ENCODE peak calls at places on chromosomes 5 and 9, in ten cellular contexts. X is smooth muscle cell of the brain vasculature; B is adrenal gland; A is sigmoid colon; M is fibroblast of lung; C is hepatic stellate cell; L is lower leg skin; R is stimulated activated CD4-positive, alpha-beta T cell treated with anti-CD3 and anti-CD28 coated beads, Interleukin-2, amount 100 ng/mL, for 48 hours; F is activated CD8-positive, alpha-beta memory T cell treated with anti-CD3 and anti-CD28 coated beads, Interleukin-2, amount 50 U/mL, for 48 hours; T is A549. Z is an unnamed sample.

GRCh38 chr5:180323929-180324632 is 29.1 kb downstream of the GFPT2 start:
- DNase-seq in X (no peak), B (no peak), A (no peak), M (peak), C (no peak), L (no peak), R (no peak), F (no peak), T (peak), Z (no peak)

GRCh38 chr9:131645078-131645776 is 94.6 kb downstream of the RAPGEF1 start:
- DNase-seq in X (no peak), B (no peak), A (no peak), M (no peak), C (peak), L (no peak), R (no peak), F (no peak), T (no peak), Z (no peak)

GRCh38 chr5:136038635-136039034 is 9.8 kb downstream of the TGFBI start:
- DNase-seq in X (no peak), B (no peak), A (no peak), M (peak), C (no peak), L (no peak), R (no peak), F (no peak), T (no peak), Z (no peak)

GRCh38 chr5:177403194-177403825 is 2.8 kb upstream of the PFN3 start:
- DNase-seq in X (no peak), B (no peak), A (no peak), M (no peak), C (peak), L (peak), R (peak), F (peak), T (peak), Z (no peak)

GRCh38 chr5:137320056-137321045 is 178.8 kb downstream of the SPOCK1 start:
- DNase-seq in X (no peak), B (peak), A (no peak), M (peak), C (peak), L (no peak), R (peak), F (no peak), T (peak), Z (peak)

GRCh38 chr5:139451176-139451575 is 11.4 kb downstream of the ECSCR start:
- DNase-seq in X (no peak), B (no peak), A (no peak), M (no peak), C (no peak), L (no peak), R (no peak), F (peak), T (no peak), Z (no peak)

GRCh38 chr5:87754009-87754757 is 341.5 kb upstream of the CCNH start:
- DNase-seq in X (no peak), B (no peak), A (no peak), M (no peak), C (no peak), L (no peak), R (no peak), F (no peak), T (no peak), Z (no peak)

GRCh38 chr5:142925795-142926194 is 155.6 kb downstream of the ARHGAP26 start:
- DNase-seq in X (no peak), B (no peak), A (no peak), M (peak), C (peak), L (no peak), R (no peak), F (no peak), T (peak), Z (peak)

GRCh38 chr9:98318834-98319478 is 63.5 kb upstream of the TBC1D2 start:
- DNase-seq in X (no peak), B (no peak), A (no peak), M (peak), C (no peak), L (peak), R (no peak), F (no peak), T (peak), Z (no peak)

GRCh38 chr5:39427225-39427624 is 2.4 kb upstream of the DAB2 start:
- DNase-seq in X (no peak), B (no peak), A (no peak), M (peak), C (peak), L (no peak), R (no peak), F (no peak), T (no peak), Z (no peak)

GRCh38 chr5:2177244-2177643 is 294.5 kb upstream of the IRX4 start:
- DNase-seq in X (no peak), B (no peak), A (no peak), M (no peak), C (no peak), L (peak), R (no peak), F (no peak), T (no peak), Z (no peak)

GRCh38 chr5:150285114-150285513 is 4.5 kb downstream of the CAMK2A start:
- DNase-seq in X (no peak), B (no peak), A (no peak), M (peak), C (no peak), L (no peak), R (no peak), F (no peak), T (no peak), Z (no peak)

GRCh38 chr9:131500939-131501541 is 1.7 kb upstream of the POMT1 start:
- DNase-seq in X (no peak), B (no peak), A (no peak), M (peak), C (no peak), L (no peak), R (peak), F (peak), T (no peak), Z (peak)

GRCh38 chr9:133640580-133641395 is 4.6 kb downstream of the DBH start:
- DNase-seq in X (no peak), B (no peak), A (no peak), M (no peak), C (no peak), L (no peak), R (no peak), F (no peak), T (no peak), Z (no peak)

GRCh38 chr9:37591775-37592107 is 656 bp downstream of the TOMM5 start:
- DNase-seq in X (no peak), B (no peak), A (no peak), M (no peak), C (no peak), L (no peak), R (no peak), F (no peak), T (no peak), Z (peak)

GRCh38 chr9:11702529-11702928 is 990.7 kb upstream of the TYRP1 start:
- DNase-seq in X (no peak), B (no peak), A (no peak), M (no peak), C (no peak), L (no peak), R (no peak), F (no peak), T (no peak), Z (no peak)